ENCODE peak calls at places on chromosomes 6 and 20, in four cellular contexts. N is HepG2, U is GM12878, O is K562. R is an unnamed sample.

GRCh38 chr6:137277971-137278602 is 58.9 kb upstream of the IFNGR1 start:
- DNase-seq in N (peak), U (no peak), O (no peak), R (peak)

GRCh38 chr6:150177260-150178246 is 34.7 kb downstream of the PPP1R14C start:
- DNase-seq in N (peak), U (no peak), O (no peak), R (peak)

GRCh38 chr20:55086421-55086820 is 611.0 kb downstream of the DOK5 start:
- DNase-seq in N (no peak), U (no peak), O (no peak), R (no peak)

GRCh38 chr20:53865905-53866786 is 204.2 kb downstream of the BCAS1 start:
- DNase-seq in N (peak), U (no peak), O (no peak), R (peak)

GRCh38 chr6:147742445-147742844 is 234.0 kb downstream of the SAMD5 start:
- DNase-seq in N (no peak), U (no peak), O (no peak), R (no peak)

GRCh38 chr6:154306696-154307095 is 49.9 kb downstream of the IPCEF1 start:
- DNase-seq in N (no peak), U (peak), O (no peak), R (no peak)

GRCh38 chr6:14757414-14757813 is 488.5 kb upstream of the JARID2 start:
- DNase-seq in N (no peak), U (no peak), O (no peak), R (no peak)

GRCh38 chr20:44717986-44718385 is 2.8 kb downstream of the CCN5 start:
- DNase-seq in N (no peak), U (no peak), O (peak), R (peak)

GRCh38 chr6:105711216-105711615 is 308.3 kb upstream of the PREP start:
- DNase-seq in N (no peak), U (no peak), O (no peak), R (no peak)

GRCh38 chr6:37503486-37503980 is 3.8 kb upstream of the CCDC167 start:
- DNase-seq in N (no peak), U (no peak), O (no peak), R (no peak)

GRCh38 chr6:33886673-33887144 is 82.9 kb upstream of the MLN start:
- DNase-seq in N (no peak), U (no peak), O (no peak), R (no peak)

GRCh38 chr6:134177753-134178229 is 125.4 kb upstream of the SLC2A12 start:
- DNase-seq in N (peak), U (no peak), O (no peak), R (no peak)

GRCh38 chr6:33904050-33904827 is 100.4 kb upstream of the MLN start:
- DNase-seq in N (no peak), U (peak), O (peak), R (no peak)

GRCh38 chr6:18203786-18204185 is 48.6 kb downstream of the KDM1B start:
- DNase-seq in N (no peak), U (no peak), O (no peak), R (no peak)

GRCh38 chr6:161161889-161162624 is 111.8 kb downstream of the AGPAT4 start:
- DNase-seq in N (no peak), U (no peak), O (no peak), R (no peak)

GRCh38 chr6:141421378-141421777 is 711.3 kb upstream of the GJE1 start:
- DNase-seq in N (no peak), U (no peak), O (no peak), R (peak)

GRCh38 chr20:32278199-32278643 is 770 bp downstream of the KIF3B start:
- DNase-seq in N (no peak), U (peak), O (no peak), R (no peak)

GRCh38 chr6:31727034-31727716 is 1.9 kb downstream of the DDAH2 start:
- DNase-seq in N (no peak), U (no peak), O (no peak), R (no peak)

GRCh38 chr6:101668496-101668895 is 275.0 kb downstream of the GRIK2 start:
- DNase-seq in N (no peak), U (no peak), O (no peak), R (no peak)

GRCh38 chr6:25013249-25013648 is 77.5 kb upstream of the RIPOR2 start:
- DNase-seq in N (no peak), U (no peak), O (no peak), R (no peak)

GRCh38 chr6:1689141-1689540 is 79.4 kb downstream of the FOXC1 start:
- DNase-seq in N (no peak), U (no peak), O (no peak), R (no peak)

GRCh38 chr6:129370268-129370916 is 339.6 kb downstream of the ARHGAP18 start:
- DNase-seq in N (peak), U (no peak), O (peak), R (peak)

GRCh38 chr6:29705389-29706231 is 17.6 kb upstream of the HLA-F start:
- DNase-seq in N (peak), U (no peak), O (peak), R (peak)

GRCh38 chr6:27644528-27644927 is 171.6 kb upstream of the ZNF184 start:
- DNase-seq in N (no peak), U (no peak), O (peak), R (no peak)

GRCh38 chr6:163712569-163712966 is 298.1 kb downstream of the QKI start:
- DNase-seq in N (no peak), U (no peak), O (no peak), R (no peak)

GRCh38 chr6:139764498-139764986 is 390.1 kb upstream of the CITED2 start:
- DNase-seq in N (peak), U (peak), O (peak), R (peak)

GRCh38 chr20:15708984-15709598 is 864.2 kb downstream of the KIF16B start:
- DNase-seq in N (peak), U (no peak), O (peak), R (peak)

GRCh38 chr6:94570576-94570975 is 1006.8 kb upstream of the MANEA start:
- DNase-seq in N (no peak), U (no peak), O (no peak), R (no peak)

GRCh38 chr6:3653528-3654070 is 97.9 kb downstream of the PXDC1 start:
- DNase-seq in N (no peak), U (no peak), O (no peak), R (no peak)
- TF ChIP-seq CHD2 in N (no peak), U (no peak), O (no peak), R (no peak)

GRCh38 chr20:875115-875514 is 41.0 kb downstream of the ANGPT4 start:
- DNase-seq in N (no peak), U (no peak), O (no peak), R (no peak)

GRCh38 chr20:881051-881820 is 34.9 kb downstream of the ANGPT4 start:
- DNase-seq in N (no peak), U (peak), O (no peak), R (peak)

GRCh38 chr20:879626-880025 is 36.5 kb downstream of the ANGPT4 start:
- DNase-seq in N (no peak), U (no peak), O (no peak), R (no peak)

GRCh38 chr20:877814-878213 is 38.3 kb downstream of the ANGPT4 start:
- DNase-seq in N (no peak), U (no peak), O (no peak), R (no peak)

DNA sequence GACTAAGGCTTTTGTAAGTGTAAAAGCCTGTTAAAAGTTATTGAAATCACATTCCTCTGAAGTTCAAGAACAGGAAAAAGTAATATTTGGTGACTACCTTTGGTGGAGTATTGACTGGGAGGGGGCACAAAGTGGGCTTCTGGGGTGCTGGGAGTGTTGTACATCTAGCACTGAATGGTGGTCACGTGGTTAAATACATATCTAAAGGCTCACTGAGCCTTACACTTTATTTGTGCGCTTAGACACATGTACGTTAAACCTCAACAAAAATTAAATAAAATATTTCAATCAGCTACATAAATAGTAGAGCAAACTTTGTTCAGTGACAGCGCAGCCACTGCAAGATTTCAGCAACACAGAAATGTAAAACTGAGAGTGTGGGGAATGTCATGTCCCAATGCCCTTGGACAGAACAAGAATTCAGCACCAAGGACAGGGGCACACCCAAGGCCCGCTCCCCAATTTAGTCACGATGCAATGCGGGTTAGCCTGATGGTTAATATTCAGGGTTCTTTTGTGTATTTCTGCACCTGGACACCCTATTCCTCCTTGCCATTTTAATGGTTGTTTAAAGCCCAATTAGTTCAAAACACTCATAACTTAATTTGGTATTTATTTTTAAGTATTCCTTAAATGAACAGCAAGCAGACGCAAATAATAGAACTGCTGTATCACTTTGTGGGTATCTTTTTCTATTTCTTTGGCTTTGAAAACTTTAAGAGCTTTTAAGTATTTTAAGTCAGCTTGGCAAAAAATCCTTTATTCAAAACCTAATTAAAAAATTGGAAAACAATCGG is 37.4 kb downstream of the ANGPT4 start:
- DNase-seq in N (no peak), U (no peak), O (peak), R (no peak)
- TF ChIP-seq ESRRA in N (no peak), U (no peak), O (peak), R (no peak)

GRCh38 chr6:118122801-118123200 is 215.7 kb downstream of the SLC35F1 start:
- DNase-seq in N (no peak), U (no peak), O (no peak), R (no peak)
- TF ChIP-seq CHD2 in N (no peak), U (no peak), O (no peak), R (no peak)

GRCh38 chr6:43088654-43089056 is 12.5 kb downstream of the PTK7 start:
- DNase-seq in N (no peak), U (no peak), O (no peak), R (no peak)

GRCh38 chr6:43089874-43090556 is 13.9 kb downstream of the PTK7 start:
- DNase-seq in N (peak), U (no peak), O (no peak), R (no peak)

GRCh38 chr6:43089467-43089866 is 13.4 kb downstream of the PTK7 start:
- DNase-seq in N (no peak), U (no peak), O (no peak), R (no peak)

GRCh38 chr6:43083041-43083669 is 7.0 kb downstream of the PTK7 start:
- DNase-seq in N (no peak), U (no peak), O (no peak), R (no peak)

DNA sequence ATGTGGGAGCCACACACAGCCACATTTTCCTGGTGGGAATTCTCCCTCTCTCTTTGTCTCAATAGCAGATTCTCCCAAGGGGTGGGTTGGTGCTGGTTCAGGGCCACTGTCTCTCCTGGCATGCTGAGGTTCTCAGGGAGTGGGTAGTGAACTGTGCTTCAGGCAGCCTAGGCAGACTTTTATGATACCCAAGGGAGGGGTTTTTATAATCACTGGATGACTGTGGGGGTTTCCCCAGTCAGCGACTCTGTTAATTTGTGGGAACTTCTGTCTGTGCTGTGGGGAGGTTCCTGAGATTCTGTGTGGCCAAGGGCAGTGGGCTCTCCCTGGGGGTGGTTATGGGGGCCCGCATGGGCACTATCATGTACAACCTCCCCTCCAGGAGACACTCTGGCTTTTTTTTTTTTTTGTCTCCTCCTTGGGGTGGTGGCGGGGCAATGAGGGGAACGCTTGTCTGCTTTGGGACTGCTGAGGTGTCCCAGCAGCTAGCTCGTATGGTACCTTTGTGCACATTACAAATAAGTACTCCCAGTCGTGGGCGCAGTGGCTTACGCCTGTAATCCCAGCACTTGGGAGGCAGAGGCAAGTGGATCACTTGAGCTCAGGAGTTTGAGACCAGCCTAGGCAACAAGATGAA is 10.0 kb downstream of the PTK7 start:
- DNase-seq in N (no peak), U (peak), O (no peak), R (no peak)
- TF ChIP-seq ESRRA in N (no peak), U (no peak), O (no peak), R (no peak)

GRCh38 chr6:52538921-52539354 is 37.9 kb downstream of the TRAM2 start:
- DNase-seq in N (no peak), U (no peak), O (no peak), R (no peak)
- TF ChIP-seq CHD2 in N (no peak), U (no peak), O (no peak), R (no peak)

GRCh38 chr6:41652876-41653641 is 14.8 kb downstream of the MDFI start:
- DNase-seq in N (no peak), U (no peak), O (no peak), R (no peak)

GRCh38 chr6:41651962-41652657 is 13.8 kb downstream of the MDFI start:
- DNase-seq in N (no peak), U (no peak), O (no peak), R (no peak)

GRCh38 chr6:41650120-41650519 is 11.9 kb downstream of the MDFI start:
- DNase-seq in N (no peak), U (no peak), O (no peak), R (no peak)

GRCh38 chr6:41649596-41649995 is 11.3 kb downstream of the MDFI start:
- DNase-seq in N (no peak), U (no peak), O (no peak), R (no peak)

DNA sequence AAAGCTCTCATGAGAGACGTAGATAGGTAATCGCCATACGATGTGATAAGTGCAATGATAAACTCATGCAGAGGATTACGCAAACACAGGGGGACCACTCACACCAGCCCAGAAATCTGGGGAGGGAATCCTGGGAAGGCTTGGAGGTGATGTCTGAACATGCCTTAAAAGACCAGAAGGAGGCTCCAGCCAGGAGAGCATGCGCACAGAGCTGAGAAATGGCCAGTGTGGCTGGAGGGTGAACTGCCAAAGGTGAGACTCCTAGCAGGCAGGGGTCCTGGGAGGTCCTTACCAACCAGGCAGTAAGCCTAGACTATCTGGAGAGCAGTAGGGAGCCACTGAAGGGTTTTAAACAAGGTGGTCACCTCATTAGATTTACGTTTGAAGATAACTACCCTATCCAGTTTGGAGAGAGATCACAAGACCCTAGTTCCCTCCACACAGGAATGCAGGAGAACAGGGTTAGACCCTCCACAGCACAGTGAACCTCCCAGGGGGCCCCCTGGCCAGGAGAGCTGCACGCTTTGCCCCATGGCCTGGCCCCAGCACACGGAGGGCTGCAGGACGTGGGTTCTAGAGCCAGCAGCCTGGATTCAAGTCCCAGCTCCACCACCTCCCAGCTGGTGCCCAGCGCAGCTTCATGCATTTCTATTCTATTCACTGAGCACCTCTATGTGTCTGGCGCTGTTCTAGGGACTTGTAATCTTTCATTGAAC is 13.1 kb downstream of the MDFI start:
- DNase-seq in N (no peak), U (no peak), O (peak), R (no peak)
- TF ChIP-seq ESRRA in N (no peak), U (no peak), O (no peak), R (no peak)

GRCh38 chr6:26116267-26116666 is 29.0 kb downstream of the HFE start:
- DNase-seq in N (no peak), U (no peak), O (no peak), R (no peak)
- TF ChIP-seq CHD2 in N (no peak), U (no peak), O (no peak), R (no peak)

DNA sequence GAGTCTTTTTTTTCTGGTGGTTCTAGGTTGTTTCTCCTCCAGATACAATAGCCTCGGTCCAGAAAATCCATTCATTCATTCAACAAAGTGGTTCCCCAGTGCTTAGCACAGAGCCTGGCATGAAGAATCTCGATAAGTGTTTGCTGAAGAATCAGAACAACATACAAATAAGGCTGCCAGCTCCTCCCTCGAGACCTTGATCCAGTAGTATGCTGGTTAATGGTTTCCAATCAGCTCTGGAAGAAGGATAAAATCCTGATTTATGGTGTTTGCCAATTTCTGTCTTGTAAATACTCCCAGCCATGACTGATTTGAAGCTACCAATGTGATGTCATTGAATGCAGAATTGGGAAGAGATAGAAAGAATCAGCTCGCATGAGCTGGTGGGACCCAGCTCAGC is 3.3 kb downstream of the HSPA12B start:
- DNase-seq in N (no peak), U (no peak), O (no peak), R (no peak)
- TF ChIP-seq ESRRA in N (no peak), U (no peak), O (no peak), R (no peak)

GRCh38 chr20:4490595-4491280 is 231.0 kb upstream of the PRND start:
- DNase-seq in N (no peak), U (no peak), O (no peak), R (no peak)
- TF ChIP-seq CHD2 in N (no peak), U (no peak), O (no peak), R (no peak)

DNA sequence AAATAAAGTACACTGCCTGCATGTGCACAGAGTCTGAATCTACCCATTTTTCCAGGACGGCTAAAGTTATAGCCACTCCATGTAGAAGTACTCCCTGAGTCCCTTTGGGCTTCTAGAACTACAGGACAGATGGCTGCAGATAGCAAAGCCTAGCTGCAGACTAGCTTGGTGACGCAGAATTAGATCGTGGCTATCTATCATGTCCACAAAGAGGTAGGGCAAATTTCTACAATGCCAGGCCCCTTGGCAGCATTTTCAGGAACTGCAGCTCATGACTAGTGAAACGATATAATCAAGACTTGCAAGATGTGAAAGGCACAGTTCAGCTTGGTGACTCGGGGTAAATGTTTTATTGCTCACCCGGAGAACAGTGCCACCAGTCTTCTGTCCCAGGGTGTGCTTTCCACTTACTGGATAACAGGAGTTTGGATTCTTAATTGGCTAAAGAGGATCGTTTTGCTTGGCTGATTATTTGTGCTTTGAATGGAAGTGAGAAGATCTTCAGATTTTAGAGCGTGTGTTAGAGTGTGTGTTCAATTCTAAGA is 108.7 kb upstream of the LY86 start:
- DNase-seq in N (no peak), U (no peak), O (no peak), R (no peak)
- TF ChIP-seq ESRRA in N (no peak), U (no peak), O (no peak), R (no peak)

R was measured in A549.